ENCODE peak calls at places on chromosomes 7 and 10, in five cellular contexts. U is astrocyte of the spinal cord, B is ACHN, N is GF-D8, Q is NCI-H510A. T is an unnamed sample.

GRCh38 chr7:784971-785370 is 47.3 kb upstream of the SUN1 start:
- DNase-seq in U (no peak), Q (no peak), N (no peak), B (no peak), T (no peak)

GRCh38 chr7:127792528-127793342 is 140.7 kb downstream of the SND1 start:
- DNase-seq in N (no peak), B (peak), U (no peak), Q (no peak), T (peak)

GRCh38 chr7:155298288-155298833 is 683 bp downstream of the INSIG1 start:
- DNase-seq in Q (no peak), U (no peak), B (no peak), N (no peak), T (no peak)

GRCh38 chr7:80643336-80643925 is 5.0 kb downstream of the CD36 start:
- DNase-seq in U (no peak), Q (no peak), N (peak), B (no peak), T (no peak)

GRCh38 chr7:107660381-107661080 is at the start of gene SLC26A4:
- DNase-seq in Q (no peak), B (no peak), N (no peak), U (no peak), T (no peak)

GRCh38 chr10:77318739-77319138 is 318.9 kb downstream of the KCNMA1 start:
- DNase-seq in Q (no peak), B (no peak), U (no peak), N (no peak), T (peak)

GRCh38 chr10:93305122-93305521 is 177.0 kb downstream of the MYOF start:
- DNase-seq in B (no peak), U (no peak), N (no peak), Q (no peak), T (no peak)

GRCh38 chr7:48046458-48046857 is 11.1 kb downstream of the C7orf57 start:
- DNase-seq in B (no peak), U (no peak), N (no peak), Q (no peak), T (no peak)

GRCh38 chr10:87818505-87819273 is 663 bp upstream of the ATAD1 start:
- DNase-seq in U (peak), B (peak), N (no peak), Q (no peak), T (no peak)